ENCODE peak calls at places on chromosomes 3 and 15, in four cellular contexts. K is uterus; W is heart left ventricle; U is CD8-positive, alpha-beta T cell. D is an unnamed sample.

GRCh38 chr3:46578973-46579755 is 13.1 kb upstream of the LRRC2 start:
- DNase-seq in U (no peak), W (no peak), K (no peak), D (no peak)

GRCh38 chr3:45166283-45166879 is 20.2 kb upstream of the CDCP1 start:
- DNase-seq in K (no peak), W (no peak), U (no peak), D (no peak)

GRCh38 chr15:72230197-72231065 is 559 bp downstream of the PKM start:
- DNase-seq in K (peak; percentile 92), W (peak; percentile 96), U (peak; percentile 48), D (peak; percentile 83)

GRCh38 chr3:42055291-42055690 is 35.9 kb upstream of the TRAK1 start:
- DNase-seq in W (no peak), U (no peak), K (no peak), D (no peak)

GRCh38 chr3:4995500-4996053 is 16.3 kb downstream of the BHLHE40 start:
- DNase-seq in W (no peak), U (no peak), K (no peak), D (no peak)

GRCh38 chr15:27990411-27991338 is 108.4 kb downstream of the OCA2 start:
- DNase-seq in W (no peak), K (no peak), U (no peak), D (no peak)

GRCh38 chr3:20574746-20575145 is 388.7 kb upstream of the SGO1 start:
- DNase-seq in K (no peak), W (no peak), U (no peak), D (no peak)

GRCh38 chr3:20160230-20160629 is 25.8 kb downstream of the SGO1 start:
- DNase-seq in K (no peak), W (no peak), U (no peak), D (no peak)

GRCh38 chr3:182527745-182528144 is 265.6 kb upstream of the ATP11B start:
- DNase-seq in U (no peak), K (no peak), W (no peak), D (no peak)

GRCh38 chr15:90315276-90315982 is 36.7 kb upstream of the ZNF774 start:
- DNase-seq in U (no peak), K (peak; percentile 93), W (peak; percentile 68), D (peak; percentile 48)

GRCh38 chr3:151976211-151977050 is 103.0 kb downstream of the SUCNR1 start:
- DNase-seq in K (no peak), W (no peak), U (no peak), D (peak; percentile 2)

GRCh38 chr3:15284121-15284889 is 48.1 kb downstream of the SH3BP5 start:
- DNase-seq in U (no peak), K (no peak), W (no peak), D (no peak)

GRCh38 chr3:52324676-52325075 is 8.6 kb downstream of the DNAH1 start:
- DNase-seq in K (no peak), U (no peak), W (peak; percentile 10), D (no peak)

DNA sequence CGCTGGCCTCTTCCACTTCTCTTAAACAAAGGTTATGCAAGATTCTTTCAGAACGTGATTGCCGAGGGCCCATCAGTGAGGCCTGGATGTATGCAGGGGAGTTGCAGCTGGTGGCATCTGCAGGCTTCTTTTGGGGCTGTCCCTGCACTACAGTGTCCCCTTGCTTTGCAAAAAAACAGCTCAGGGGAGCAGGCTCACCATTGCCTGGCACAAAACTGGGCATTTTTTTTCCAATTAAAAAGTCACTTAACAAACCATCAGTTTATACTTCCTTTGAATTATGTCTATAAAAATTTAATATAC is 148.6 kb downstream of the ATP10A start:
- DNase-seq in U (no peak), K (no peak), W (no peak), D (no peak)
- H3K4me1 ChIP-seq in U (no peaks in the 10 kb centered on the region), K (no peaks in the 10 kb centered on the region), W (no peaks in the 10 kb centered on the region), D (peaks cover 39% of the 10 kb centered on the region)

GRCh38 chr15:56719774-56720555 is 13.3 kb downstream of the ZNF280D start:
- DNase-seq in K (no peak), U (no peak), W (no peak), D (no peak)

GRCh38 chr15:56723787-56724186 is 9.5 kb downstream of the ZNF280D start:
- DNase-seq in W (no peak), U (no peak), K (no peak), D (no peak)

DNA sequence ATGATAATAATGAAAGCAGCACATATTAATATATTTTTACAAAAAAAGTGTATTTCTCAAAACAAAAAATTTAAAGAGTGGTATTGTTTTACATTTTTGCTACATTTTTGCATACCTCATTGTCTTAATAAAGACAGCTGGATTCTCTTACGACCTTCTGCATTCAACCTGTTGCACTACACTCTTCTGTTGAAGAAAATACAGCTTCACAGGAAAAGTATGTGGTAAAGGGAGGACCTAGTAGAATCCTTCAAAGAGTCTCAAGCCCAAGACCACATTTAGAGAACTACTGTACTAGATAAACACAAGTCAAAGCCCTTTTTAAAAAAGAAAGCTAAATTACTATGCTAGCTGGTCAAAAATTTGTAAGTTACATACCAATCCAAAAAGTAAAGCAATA is 7.9 kb downstream of the ZNF280D start:
- DNase-seq in W (no peak), U (no peak), K (no peak), D (no peak)
- H3K4me3 ChIP-seq in W (no peak overlapping the region), U (no peak overlapping the region), K (no peak overlapping the region), D (no peak overlapping the region)

DNA sequence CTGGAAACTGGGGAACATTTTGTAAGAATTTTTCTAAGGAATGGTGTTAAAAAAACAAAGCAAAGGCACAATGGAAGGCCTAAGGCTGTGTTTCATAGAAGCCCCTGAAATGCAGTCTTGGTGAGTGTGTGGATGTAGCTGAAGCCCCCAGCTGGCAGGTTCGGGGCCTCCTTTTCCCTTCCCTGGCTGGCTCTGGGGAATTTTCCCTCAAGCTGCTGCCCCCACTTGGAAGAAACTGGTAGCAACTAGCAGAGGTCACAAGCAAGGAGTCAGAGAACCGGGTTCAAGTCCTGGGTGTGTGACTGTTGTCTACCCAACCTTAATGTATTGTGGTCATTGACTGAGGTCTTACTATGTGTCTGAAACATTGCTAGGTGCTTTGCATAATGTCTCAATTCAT is 85.3 kb upstream of the MYZAP start:
- DNase-seq in W (no peak), U (no peak), K (no peak), D (no peak)
- TF ChIP-seq CTCF in W (no peak), U (no peak), K (no peak), D (no peak)

GRCh38 chr3:71138410-71138809 is 445.1 kb downstream of the FOXP1 start:
- DNase-seq in K (no peak), W (no peak), U (no peak), D (no peak)
- H3K4me1 ChIP-seq in K (no peaks in the 10 kb centered on the region), W (no peaks in the 10 kb centered on the region), U (peaks cover 39% of the 10 kb centered on the region), D (peaks cover 4% of the 10 kb centered on the region)

DNA sequence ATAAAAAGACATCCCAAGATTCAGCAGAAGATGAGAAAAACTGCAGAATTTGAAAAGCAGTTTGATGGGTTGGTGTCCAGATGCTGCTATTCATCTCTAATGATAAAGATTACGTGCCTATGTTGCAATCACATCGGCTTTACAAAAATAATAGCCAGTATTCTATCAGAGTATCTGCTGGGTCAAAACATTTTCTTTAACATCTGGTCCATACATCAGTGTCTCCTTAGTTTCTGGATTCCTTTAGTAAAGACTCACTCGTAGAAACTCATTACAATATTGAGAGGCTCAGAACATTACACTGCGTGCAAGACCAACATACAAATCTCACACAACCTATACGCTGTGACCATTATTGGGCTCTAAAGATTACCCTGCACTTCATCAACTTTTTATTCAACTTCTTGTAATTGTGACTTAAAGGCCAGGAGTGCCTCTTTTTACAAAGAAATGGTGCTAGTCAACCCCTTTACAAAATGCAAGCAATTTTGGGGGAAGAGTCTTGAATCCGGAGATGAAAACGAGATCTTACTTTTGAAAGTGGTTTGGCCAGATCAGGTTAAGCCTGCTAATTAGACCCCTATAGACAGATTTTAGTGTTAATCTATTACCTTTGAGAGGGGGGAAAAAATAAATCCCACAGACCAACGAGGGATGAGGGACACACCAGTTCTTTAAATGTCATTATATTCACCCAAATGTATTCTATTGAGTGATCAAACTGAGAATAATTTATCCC is 2.9 kb downstream of the TRA2B start:
- DNase-seq in K (no peak), W (no peak), U (no peak), D (no peak)
- H3K4me3 ChIP-seq in K (peak overlapping the region; percentile 99), W (peak overlapping the region; percentile 100), U (peak overlapping the region; percentile 93), D (peak overlapping the region; percentile 80)

GRCh38 chr3:138092023-138092422 is 23.4 kb downstream of the DZIP1L start:
- DNase-seq in U (no peak), K (no peak), W (no peak), D (no peak)

GRCh38 chr3:138093721-138094120 is 21.7 kb downstream of the DZIP1L start:
- DNase-seq in W (no peak), U (no peak), K (no peak), D (no peak)

GRCh38 chr3:138084196-138084595 is 31.2 kb downstream of the DZIP1L start:
- DNase-seq in W (no peak), K (no peak), U (no peak), D (no peak)

DNA sequence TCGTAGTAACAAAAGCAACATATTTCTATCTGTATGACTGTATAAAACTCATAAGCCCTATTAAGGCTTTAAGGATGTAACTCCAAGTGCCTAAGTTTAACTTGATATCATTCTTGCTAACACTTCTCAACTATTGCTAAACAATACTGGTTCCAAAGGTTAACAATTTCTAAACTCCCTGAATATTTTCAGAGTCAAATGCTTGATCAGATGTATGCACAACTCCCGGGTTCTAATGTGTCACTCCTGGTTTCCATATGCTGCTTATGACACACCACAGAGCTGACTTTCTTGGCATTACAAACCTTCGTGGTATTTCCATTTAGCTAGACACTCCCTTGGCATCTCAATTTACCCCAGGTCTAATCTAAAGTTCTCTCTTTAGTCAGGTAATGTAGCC is 26.3 kb downstream of the DZIP1L start:
- DNase-seq in U (no peak), K (no peak), W (no peak), D (no peak)
- TF ChIP-seq CTCF in U (no peak), K (no peak), W (no peak), D (no peak)

D was measured in thoracic aorta.